ENCODE peak calls at places on chromosomes 3 and 15, in six cellular contexts. F is GM12878, U is body of pancreas, S is IMR-90, Z is heart left ventricle, V is esophagus muscularis mucosa. P is an unnamed sample.

GRCh38 chr3:70647094-70647493 is 334.7 kb upstream of the MDFIC2 start:
- DNase-seq in F (no peak), U (no peak), S (no peak), Z (no peak), V (no peak), P (no peak)

GRCh38 chr3:132867526-132867925 is 145.3 kb upstream of the NPHP3 start:
- DNase-seq in F (no peak), U (no peak), S (no peak), Z (no peak), V (no peak), P (no peak)

GRCh38 chr15:37045859-37046318 is 54.5 kb downstream of the MEIS2 start:
- DNase-seq in F (no peak), U (no peak), S (no peak), Z (no peak), V (no peak), P (no peak)

GRCh38 chr3:25038907-25039306 is 389.2 kb upstream of the RARB start:
- DNase-seq in F (no peak), U (no peak), S (no peak), Z (no peak), V (no peak), P (no peak)

GRCh38 chr15:36053746-36054145 is 507.8 kb upstream of the DPH6 start:
- DNase-seq in F (no peak), U (no peak), S (peak), Z (no peak), V (no peak), P (no peak)

GRCh38 chr3:37852097-37852496 is 9.6 kb upstream of the CTDSPL start:
- DNase-seq in F (no peak), U (no peak), S (peak), Z (no peak), V (no peak), P (peak)

GRCh38 chr3:186425788-186426730 is 64.0 kb upstream of the DGKG start:
- DNase-seq in F (no peak), U (no peak), S (peak), Z (no peak), V (peak), P (no peak)

GRCh38 chr15:81575436-81576123 is 201.6 kb upstream of the TMC3 start:
- DNase-seq in F (no peak), U (no peak), S (peak), Z (no peak), V (no peak), P (no peak)

GRCh38 chr3:194075088-194075615 is 60.8 kb upstream of the HES1 start:
- DNase-seq in F (no peak), U (no peak), S (no peak), Z (no peak), V (no peak), P (no peak)

GRCh38 chr15:100785181-100786138 is 94.2 kb upstream of the ALDH1A3 start:
- DNase-seq in F (peak), U (no peak), S (no peak), Z (peak), V (peak), P (peak)

GRCh38 chr3:195119461-195120198 is 151.3 kb downstream of the XXYLT1 start:
- DNase-seq in F (no peak), U (no peak), S (peak), Z (no peak), V (no peak), P (no peak)

GRCh38 chr3:175046666-175047065 is 187.5 kb downstream of the NAALADL2 start:
- DNase-seq in F (no peak), U (no peak), S (peak), Z (no peak), V (no peak), P (no peak)

GRCh38 chr15:29131336-29132109 is 138.1 kb downstream of the NSMCE3 start:
- DNase-seq in F (no peak), U (no peak), S (no peak), Z (no peak), V (no peak), P (no peak)

GRCh38 chr3:64642327-64643151 is 45.3 kb downstream of the ADAMTS9 start:
- DNase-seq in F (no peak), U (no peak), S (no peak), Z (no peak), V (no peak), P (no peak)

GRCh38 chr3:139281096-139281495 is 62.7 kb upstream of the MRPS22 start:
- DNase-seq in F (no peak), U (no peak), S (no peak), Z (no peak), V (no peak), P (peak)

GRCh38 chr3:141305436-141305835 is 62.9 kb upstream of the ZBTB38 start:
- DNase-seq in F (no peak), U (no peak), S (peak), Z (no peak), V (no peak), P (no peak)

GRCh38 chr3:145942052-145942451 is 218.9 kb downstream of the PLOD2 start:
- DNase-seq in F (no peak), U (no peak), S (no peak), Z (no peak), V (no peak), P (no peak)

GRCh38 chr15:50247819-50248650 is 17.5 kb downstream of the HDC start:
- DNase-seq in F (no peak), U (peak), S (no peak), Z (no peak), V (no peak), P (no peak)

GRCh38 chr3:38907426-38907825 is 91.4 kb upstream of the SCN10A start:
- DNase-seq in F (no peak), U (no peak), S (peak), Z (no peak), V (no peak), P (no peak)

GRCh38 chr15:78316211-78317077 is 17.0 kb upstream of the SKIC8 start:
- DNase-seq in F (no peak), U (no peak), S (no peak), Z (no peak), V (no peak), P (no peak)

GRCh38 chr15:69991493-69991892 is 106.2 kb downstream of the TLE3 start:
- DNase-seq in F (no peak), U (no peak), S (no peak), Z (no peak), V (no peak), P (no peak)

GRCh38 chr3:14768881-14769280 is 49.9 kb upstream of the FGD5 start:
- DNase-seq in F (no peak), U (no peak), S (no peak), Z (no peak), V (peak), P (no peak)

GRCh38 chr15:85889956-85890619 is 95.4 kb upstream of the KLHL25 start:
- DNase-seq in F (no peak), U (no peak), S (no peak), Z (no peak), V (no peak), P (no peak)

DNA sequence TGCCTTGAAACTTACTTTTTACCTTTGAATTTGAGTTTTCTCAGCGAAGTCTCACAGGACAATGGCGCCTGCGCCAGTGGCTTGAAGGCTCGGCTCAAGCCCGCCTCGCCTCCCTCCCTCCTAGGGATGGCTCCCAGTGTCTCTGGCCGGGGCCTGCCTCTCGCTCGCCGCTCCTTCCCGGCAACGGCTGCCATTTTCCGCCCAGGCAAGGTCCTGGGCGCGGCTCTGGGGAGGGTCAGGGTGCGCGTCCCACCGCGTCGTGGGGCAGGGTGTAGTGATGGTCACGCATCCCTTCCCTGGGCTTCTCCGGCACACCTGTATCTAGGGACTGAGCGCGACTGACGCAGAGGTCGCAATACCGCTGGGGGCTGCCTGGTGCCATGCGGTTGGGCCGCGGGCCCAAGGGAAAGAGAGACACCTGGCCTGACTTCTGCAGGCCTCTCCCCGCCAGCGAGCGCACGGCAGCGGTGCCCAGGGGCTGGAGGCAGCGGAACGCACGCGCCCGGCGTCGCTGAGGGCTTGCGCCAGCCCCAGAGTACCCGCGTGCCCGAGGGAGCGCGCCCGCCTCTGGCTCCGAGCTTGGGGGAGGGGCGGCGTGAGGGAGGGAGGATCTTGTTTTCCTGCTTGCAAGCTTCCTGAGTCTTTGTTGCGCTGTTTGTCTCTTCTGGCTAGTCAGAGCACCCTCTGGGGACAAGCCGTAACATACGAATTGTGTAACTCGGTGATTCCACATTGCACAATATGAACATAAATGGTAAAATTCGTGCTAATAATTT is 20.7 kb upstream of the FEM1B start:
- DNase-seq in F (no peak), U (peak), S (peak), Z (peak), V (no peak), P (peak)
- TF ChIP-seq POLR2A in F (no peak), U (peak), S (no peak), Z (no peak), V (peak), P (peak)

GRCh38 chr15:64247906-64248541 is 85.2 kb upstream of the PPIB start:
- DNase-seq in F (peak), U (peak), S (peak), Z (no peak), V (no peak), P (peak)
- H3K4me3 ChIP-seq in F (no peak), U (no peak), S (no peak), Z (no peak), V (no peak), P (no peak)

DNA sequence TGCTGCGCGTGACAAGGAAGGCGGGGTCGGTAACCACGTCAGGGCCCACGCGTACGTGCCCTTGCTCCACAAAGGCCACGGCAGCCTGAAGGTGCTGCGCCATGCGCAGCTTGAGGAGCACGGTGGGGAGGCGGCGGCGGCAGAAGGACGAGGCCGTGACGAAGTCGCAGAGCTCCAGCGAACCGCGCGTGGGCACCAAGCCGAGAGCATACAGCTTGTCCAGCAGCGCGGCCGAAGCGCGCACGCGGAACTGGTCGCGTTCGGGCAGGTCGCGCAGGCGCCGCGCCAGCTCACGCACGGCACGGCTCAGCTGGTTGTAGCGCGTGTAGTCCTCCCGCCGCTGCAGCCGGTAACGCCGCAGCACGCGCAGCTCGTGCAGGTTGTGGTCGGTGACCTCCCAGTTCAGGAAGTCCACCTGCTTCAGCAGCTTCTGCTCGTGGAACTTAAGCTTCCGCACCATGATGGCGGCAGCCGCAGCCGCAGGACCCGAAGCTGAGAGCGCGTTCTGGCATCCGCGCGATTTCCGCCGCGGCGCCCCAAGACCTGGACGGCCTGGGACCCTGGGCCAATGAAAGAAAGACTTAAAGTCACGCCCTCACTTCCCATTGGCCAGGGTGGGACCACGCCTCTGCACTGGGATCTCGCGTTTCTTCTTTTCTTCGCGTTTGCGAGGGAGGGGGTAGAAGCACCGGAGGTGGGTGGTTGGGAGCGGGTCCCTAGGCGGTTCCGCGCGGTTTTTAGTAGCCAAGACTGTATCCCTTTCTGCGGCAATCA is at the start of gene IMP3:
- DNase-seq in F (peak), U (peak), S (peak), Z (peak), V (peak), P (peak)
- TF ChIP-seq POLR2A in F (peak), U (peak), S (peak), Z (peak), V (peak), P (peak)

GRCh38 chr15:67119238-67119846 is 53.9 kb downstream of the SMAD3 start:
- DNase-seq in F (no peak), U (no peak), S (no peak), Z (no peak), V (no peak), P (no peak)

GRCh38 chr15:67118808-67119207 is 53.4 kb downstream of the SMAD3 start:
- DNase-seq in F (no peak), U (no peak), S (no peak), Z (no peak), V (no peak), P (no peak)

GRCh38 chr15:67120009-67120838 is 54.8 kb downstream of the SMAD3 start:
- DNase-seq in F (no peak), U (no peak), S (no peak), Z (no peak), V (no peak), P (no peak)

GRCh38 chr15:67121725-67122600 is 56.6 kb downstream of the SMAD3 start:
- DNase-seq in F (no peak), U (no peak), S (no peak), Z (no peak), V (no peak), P (no peak)

DNA sequence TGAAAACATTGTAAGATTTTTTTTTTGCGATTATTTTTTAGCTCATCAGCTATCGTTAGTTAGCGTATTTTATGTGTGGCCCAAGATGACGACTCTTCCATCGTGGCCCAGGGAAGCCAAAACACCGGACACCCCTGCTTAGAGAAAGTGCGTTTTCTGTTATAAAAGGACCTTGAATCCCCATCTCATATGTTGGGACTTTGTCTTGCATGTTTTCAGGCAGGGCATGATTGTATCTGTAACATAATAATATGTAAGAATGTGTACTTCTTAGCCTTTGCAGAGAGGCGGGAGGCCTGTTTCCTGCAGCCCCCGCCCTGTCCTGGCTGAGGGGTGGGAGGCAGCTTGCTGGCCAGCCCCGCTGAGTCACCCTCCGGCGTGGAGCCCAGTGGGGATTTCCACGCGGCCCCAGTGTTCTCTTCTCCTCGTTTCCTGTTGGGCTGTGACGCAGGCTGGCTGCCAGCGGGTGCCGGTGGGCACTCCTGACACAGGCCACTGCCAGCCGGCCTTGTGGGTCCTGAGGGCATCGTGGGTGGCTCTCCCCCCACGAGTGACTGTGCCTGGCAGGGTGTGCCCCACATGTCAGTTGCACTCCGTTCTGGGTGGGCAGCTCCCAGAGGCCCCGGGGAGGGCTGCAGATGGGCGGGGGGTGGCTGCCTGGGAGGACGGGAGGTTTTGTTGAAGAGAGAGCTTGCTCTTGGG is 55.6 kb downstream of the SMAD3 start:
- DNase-seq in F (peak), U (peak), S (peak), Z (peak), V (peak), P (peak)
- H3K4me3 ChIP-seq in F (no peak), U (no peak), S (no peak), Z (peak), V (peak), P (no peak)

DNA sequence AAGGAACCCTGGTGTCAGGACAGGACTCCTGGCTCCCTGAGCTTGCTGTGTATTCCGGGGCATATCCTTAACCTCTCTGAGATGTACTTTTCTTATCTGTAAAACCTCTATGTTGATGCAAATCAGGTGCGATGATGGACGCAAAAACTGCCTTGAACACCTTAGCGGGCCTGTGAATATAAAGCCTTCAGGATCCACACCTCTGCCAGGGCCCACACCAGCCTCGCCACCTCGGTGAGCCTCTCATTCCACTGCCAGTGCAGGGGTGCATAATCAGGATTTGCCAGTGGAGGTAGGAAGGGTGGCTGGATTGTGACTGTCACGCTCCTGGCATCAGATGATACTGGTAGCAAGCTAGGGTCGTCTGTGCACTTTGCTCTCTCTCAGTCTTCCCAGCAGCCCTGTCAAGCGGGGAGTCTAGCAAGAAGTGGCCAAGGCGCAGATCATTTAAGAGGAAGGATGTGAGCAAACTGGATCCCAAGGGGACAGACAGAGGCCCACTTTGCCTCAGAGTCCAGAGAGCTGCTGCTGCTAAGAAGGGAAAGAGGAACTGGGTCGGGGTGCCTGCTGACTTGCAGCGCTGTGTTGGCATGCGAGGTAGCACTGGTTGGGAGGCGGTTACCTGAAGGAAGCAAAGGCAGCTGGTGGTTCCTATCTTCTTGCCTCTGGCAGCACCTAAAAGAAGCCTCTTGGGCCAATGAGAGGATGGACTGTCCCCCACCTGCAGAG is 27.9 kb downstream of the SMAD3 start:
- DNase-seq in F (peak), U (peak), S (no peak), Z (peak), V (no peak), P (no peak)
- TF ChIP-seq POLR2A in F (peak), U (no peak), S (no peak), Z (no peak), V (no peak), P (no peak)

GRCh38 chr3:49871536-49872157 is 1.9 kb upstream of the CAMKV start:
- DNase-seq in F (no peak), U (no peak), S (no peak), Z (no peak), V (no peak), P (no peak)

GRCh38 chr3:49867400-49867799 is 2.3 kb downstream of the CAMKV start:
- DNase-seq in F (no peak), U (no peak), S (no peak), Z (no peak), V (no peak), P (no peak)

GRCh38 chr3:49869525-49870126 is at the start of gene CAMKV:
- DNase-seq in F (no peak), U (no peak), S (no peak), Z (no peak), V (no peak), P (no peak)

GRCh38 chr3:49867871-49868321 is 1.8 kb downstream of the CAMKV start:
- DNase-seq in F (no peak), U (no peak), S (peak), Z (no peak), V (no peak), P (no peak)

DNA sequence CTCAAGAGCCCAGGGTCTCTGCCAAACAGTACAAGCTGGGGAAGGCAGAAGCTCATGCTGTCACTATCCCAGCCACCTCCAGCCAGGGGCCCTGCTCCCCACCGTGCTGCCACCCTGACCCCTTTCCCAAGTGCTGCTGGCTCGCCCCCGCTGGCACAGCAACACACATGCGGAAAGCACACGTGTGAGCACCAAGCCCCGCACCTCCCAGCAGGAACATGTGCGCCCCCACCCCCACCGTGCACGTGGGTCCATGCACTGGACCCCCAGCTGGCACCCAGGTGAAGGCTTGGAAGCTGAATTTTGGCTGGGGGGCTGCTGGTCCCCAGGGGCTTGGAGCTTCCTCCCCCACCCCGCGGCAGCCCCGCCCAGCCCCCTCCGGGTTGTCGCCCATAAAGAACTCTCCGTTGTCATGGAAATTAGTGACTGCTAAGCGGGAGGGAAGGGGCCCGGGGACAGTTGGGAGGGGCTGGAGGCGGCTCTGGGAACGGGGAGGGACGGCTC is 703 bp downstream of the CAMKV start:
- DNase-seq in F (no peak), U (no peak), S (no peak), Z (no peak), V (no peak), P (no peak)
- H3K4me3 ChIP-seq in F (no peak), U (peak), S (no peak), Z (peak), V (peak), P (no peak)

P was measured in adrenal gland.